ENCODE peak calls at places on chromosomes 5 and 9, in nine cellular contexts. P is astrocyte, U is MM.1S, K is endothelial cell, W is neural crest cell, N is mesothelial cell of epicardium, O is pancreas, F is coronary artery, G is breast epithelium. T is an unnamed sample.

GRCh38 chr5:119270955-119271757 is 84.7 kb upstream of the TNFAIP8 start:
- DNase-seq in N (no peak), W (no peak), G (no peak), F (no peak), U (no peak), P (no peak), O (no peak), K (no peak), T (no peak)

GRCh38 chr9:93677641-93678136 is 101.3 kb downstream of the PHF2 start:
- DNase-seq in U (no peak), F (no peak), G (peak), W (no peak), O (no peak), P (no peak), N (peak), K (peak), T (no peak)

GRCh38 chr9:38336341-38336740 is 56.2 kb upstream of the ALDH1B1 start:
- DNase-seq in P (no peak), U (no peak), G (no peak), O (no peak), K (no peak), N (no peak), W (no peak), F (no peak), T (no peak)

GRCh38 chr9:89374176-89374575 is 55.9 kb downstream of the SECISBP2 start:
- DNase-seq in O (no peak), U (no peak), G (no peak), N (no peak), P (peak), W (no peak), F (no peak), K (no peak), T (no peak)

GRCh38 chr9:133658442-133659431 is 22.6 kb downstream of the DBH start:
- DNase-seq in G (no peak), O (peak), N (no peak), U (no peak), F (no peak), P (peak), K (no peak), W (no peak), T (no peak)

GRCh38 chr5:141272906-141273305 is 27.7 kb downstream of the PCDHB15 start:
- DNase-seq in N (no peak), P (no peak), W (no peak), O (no peak), F (no peak), K (no peak), G (no peak), U (no peak), T (no peak)

GRCh38 chr9:35659340-35659739 is 1.2 kb downstream of the CCDC107 start:
- DNase-seq in G (no peak), O (no peak), N (no peak), U (no peak), F (no peak), K (no peak), W (no peak), P (peak), T (no peak)

GRCh38 chr5:75367401-75367800 is 30.4 kb downstream of the HMGCR start:
- DNase-seq in W (no peak), G (no peak), U (no peak), O (no peak), P (no peak), F (no peak), K (no peak), N (no peak), T (no peak)

GRCh38 chr9:124502711-124503702 is 4.2 kb downstream of the NR5A1 start:
- DNase-seq in N (no peak), G (no peak), K (no peak), W (no peak), O (peak), F (no peak), P (no peak), U (no peak), T (no peak)

GRCh38 chr5:96053063-96053735 is 91.5 kb upstream of the ELL2 start:
- DNase-seq in G (no peak), W (no peak), F (no peak), O (no peak), U (no peak), N (no peak), K (no peak), P (no peak), T (no peak)

GRCh38 chr5:126098330-126099017 is 324.7 kb upstream of the GRAMD2B start:
- DNase-seq in N (no peak), U (no peak), G (no peak), F (no peak), O (no peak), W (no peak), P (peak), K (no peak), T (no peak)

GRCh38 chr5:173493040-173493439 is 123.4 kb downstream of the BOD1 start:
- DNase-seq in P (no peak), U (no peak), O (no peak), K (no peak), N (no peak), G (no peak), W (no peak), F (no peak), T (no peak)

GRCh38 chr9:33778700-33779351 is 16.5 kb upstream of the PRSS3 start:
- DNase-seq in K (peak), P (peak), W (peak), O (no peak), N (no peak), U (peak), F (no peak), G (no peak), T (peak)

GRCh38 chr9:20985851-20986600 is 45.4 kb downstream of the HACD4 start:
- DNase-seq in F (no peak), W (no peak), P (no peak), O (no peak), K (no peak), G (no peak), N (no peak), U (no peak), T (no peak)

GRCh38 chr5:155082401-155082800 is 68.8 kb downstream of the KIF4B start:
- DNase-seq in K (no peak), F (no peak), W (no peak), P (peak), G (no peak), U (no peak), O (no peak), N (no peak), T (no peak)

GRCh38 chr5:110086658-110087388 is 397.1 kb downstream of the MAN2A1 start:
- DNase-seq in W (no peak), U (no peak), F (peak), P (peak), N (no peak), G (no peak), K (no peak), O (no peak), T (no peak)

GRCh38 chr9:128203024-128203841 is at the start of gene DNM1:
- DNase-seq in O (no peak), G (no peak), U (peak), W (peak), K (peak), N (peak), F (peak), P (no peak), T (peak)
- TF ChIP-seq CTCF in O (peak), G (peak), U (peak), W (peak), K (peak), N (peak), F (peak), P (peak), T (peak)

DNA sequence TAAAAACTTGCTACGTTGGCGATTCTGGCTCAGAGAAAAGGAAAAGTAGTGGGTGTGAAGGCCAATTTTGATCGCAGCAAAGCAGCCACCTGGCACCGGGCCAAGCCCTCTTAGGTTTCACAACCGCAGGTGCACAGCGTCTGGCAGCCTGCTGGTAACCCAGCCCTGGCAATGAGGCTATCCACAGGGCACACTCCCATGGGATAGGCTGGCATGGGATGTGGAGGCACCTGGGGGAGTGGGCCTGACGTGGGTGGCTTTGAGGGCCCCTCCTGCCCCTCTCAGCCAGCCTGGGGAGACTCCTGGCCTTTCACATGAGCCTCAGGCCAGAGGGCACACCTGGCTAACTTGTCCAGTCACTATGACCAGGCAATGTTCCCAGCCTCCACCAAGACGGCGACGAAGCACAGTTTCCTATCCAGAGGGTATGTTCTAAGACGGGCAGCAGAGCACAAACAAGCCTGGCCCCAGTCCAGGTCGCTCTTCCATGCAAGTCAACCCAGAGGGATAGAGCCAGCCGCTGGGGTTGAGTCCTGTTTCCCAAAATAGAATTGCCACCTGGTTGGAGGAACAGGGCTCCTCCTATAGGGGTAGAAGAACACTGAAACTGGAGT is 19.0 kb downstream of the CMBL start:
- DNase-seq in G (peak), P (no peak), N (peak), W (no peak), K (no peak), U (peak), O (peak), F (no peak), T (no peak)
- TF ChIP-seq CTCF in G (no peak), P (no peak), N (no peak), W (no peak), K (no peak), U (peak), O (no peak), F (no peak), T (no peak)

DNA sequence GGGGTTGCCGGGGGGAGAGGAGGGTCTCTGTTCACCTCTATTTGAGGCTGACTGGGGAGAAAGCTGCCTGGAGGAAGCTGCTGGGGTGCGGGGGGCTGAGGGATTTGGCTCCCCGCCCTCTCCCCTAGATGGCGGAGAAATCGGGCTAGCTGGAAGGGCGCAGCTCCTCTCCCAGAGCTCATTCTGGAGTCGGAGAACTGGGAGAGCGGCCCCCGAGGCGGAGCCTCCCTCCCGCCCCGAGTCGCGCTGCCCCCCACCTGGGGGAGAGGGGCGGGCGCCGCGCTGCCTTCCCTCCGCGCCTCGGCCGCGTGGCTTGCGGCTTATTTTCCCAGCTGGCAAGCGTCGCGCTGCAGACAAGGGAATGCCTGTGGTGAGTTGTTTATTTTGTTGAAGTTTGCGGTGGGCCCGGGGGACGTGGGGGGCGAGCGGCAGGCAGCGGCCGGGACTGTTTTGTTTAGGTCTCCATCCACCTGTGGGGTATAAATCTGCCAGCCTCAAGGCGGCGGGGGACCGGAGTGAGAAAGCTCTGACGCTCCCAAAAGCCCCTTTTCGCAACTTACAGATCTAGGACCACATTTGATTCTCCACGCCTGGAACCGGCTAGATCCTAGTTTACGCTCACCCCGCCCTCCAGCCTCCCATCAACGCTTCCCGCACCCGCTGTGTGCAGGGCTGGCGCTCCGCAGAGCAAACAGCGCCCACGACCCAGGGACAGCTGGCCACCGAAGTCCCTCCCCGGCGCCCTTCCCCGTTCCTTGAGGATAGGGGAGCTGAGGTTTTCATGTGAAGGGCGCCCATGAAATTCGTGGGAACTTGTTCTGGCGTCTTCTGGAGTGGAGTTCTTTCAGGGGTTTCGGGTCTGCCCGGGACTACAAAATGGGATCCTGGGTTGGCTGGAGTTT is 4.0 kb upstream of the RGMB start:
- DNase-seq in G (no peak), U (no peak), K (peak), O (peak), F (no peak), N (no peak), P (peak), W (peak), T (no peak)
- TF ChIP-seq CTCF in G (no peak), U (no peak), K (peak), O (no peak), F (no peak), N (peak), P (no peak), W (peak), T (peak)

GRCh38 chr9:37309136-37309535 is 113.4 kb upstream of the GRHPR start:
- DNase-seq in W (no peak), U (peak), K (no peak), O (no peak), N (no peak), P (no peak), F (no peak), G (no peak), T (no peak)
- TF ChIP-seq CTCF in W (peak), U (peak), K (no peak), O (no peak), N (no peak), P (no peak), F (no peak), G (no peak), T (no peak)

GRCh38 chr9:114078781-114079156 is 669 bp upstream of the AMBP start:
- DNase-seq in O (no peak), G (no peak), W (no peak), N (no peak), K (no peak), F (no peak), P (no peak), U (no peak), T (no peak)

GRCh38 chr9:114082017-114082735 is 4.1 kb upstream of the AMBP start:
- DNase-seq in W (peak), P (peak), K (peak), U (peak), F (peak), O (peak), N (peak), G (peak), T (peak)

GRCh38 chr9:114080195-114080772 is 2.2 kb upstream of the AMBP start:
- DNase-seq in G (no peak), F (no peak), P (no peak), O (no peak), W (no peak), N (no peak), U (no peak), K (no peak), T (no peak)

GRCh38 chr9:114081441-114082016 is 3.4 kb upstream of the AMBP start:
- DNase-seq in N (no peak), U (no peak), W (no peak), P (no peak), O (no peak), G (no peak), K (no peak), F (no peak), T (peak)

GRCh38 chr9:114080773-114081440 is 2.8 kb upstream of the AMBP start:
- DNase-seq in W (no peak), N (no peak), O (no peak), F (no peak), G (no peak), P (no peak), K (no peak), U (no peak), T (no peak)
- TF ChIP-seq CTCF in W (no peak), N (no peak), O (no peak), F (no peak), G (no peak), P (no peak), K (no peak), U (no peak), T (no peak)

GRCh38 chr5:134561871-134562296 is 36.4 kb downstream of the JADE2 start:
- DNase-seq in W (peak), G (no peak), F (no peak), U (no peak), P (peak), O (peak), K (peak), N (no peak), T (no peak)
- TF ChIP-seq CTCF in W (peak), G (no peak), F (no peak), U (peak), P (peak), O (no peak), K (peak), N (no peak), T (no peak)

GRCh38 chr9:106864533-106865143 is 1.7 kb downstream of the ZNF462 start:
- DNase-seq in K (no peak), G (no peak), U (no peak), N (no peak), P (peak), F (peak), O (no peak), W (no peak), T (no peak)

GRCh38 chr9:106862115-106862945 is 636 bp upstream of the ZNF462 start:
- DNase-seq in W (peak), O (peak), G (no peak), F (peak), U (peak), K (peak), N (no peak), P (peak), T (no peak)

GRCh38 chr9:106861585-106862114 is 1.3 kb upstream of the ZNF462 start:
- DNase-seq in G (no peak), K (peak), N (no peak), O (no peak), W (no peak), F (no peak), U (no peak), P (no peak), T (no peak)

GRCh38 chr9:106860731-106861584 is 2.0 kb upstream of the ZNF462 start:
- DNase-seq in F (peak), G (peak), N (no peak), P (peak), U (no peak), O (peak), K (peak), W (peak), T (no peak)

DNA sequence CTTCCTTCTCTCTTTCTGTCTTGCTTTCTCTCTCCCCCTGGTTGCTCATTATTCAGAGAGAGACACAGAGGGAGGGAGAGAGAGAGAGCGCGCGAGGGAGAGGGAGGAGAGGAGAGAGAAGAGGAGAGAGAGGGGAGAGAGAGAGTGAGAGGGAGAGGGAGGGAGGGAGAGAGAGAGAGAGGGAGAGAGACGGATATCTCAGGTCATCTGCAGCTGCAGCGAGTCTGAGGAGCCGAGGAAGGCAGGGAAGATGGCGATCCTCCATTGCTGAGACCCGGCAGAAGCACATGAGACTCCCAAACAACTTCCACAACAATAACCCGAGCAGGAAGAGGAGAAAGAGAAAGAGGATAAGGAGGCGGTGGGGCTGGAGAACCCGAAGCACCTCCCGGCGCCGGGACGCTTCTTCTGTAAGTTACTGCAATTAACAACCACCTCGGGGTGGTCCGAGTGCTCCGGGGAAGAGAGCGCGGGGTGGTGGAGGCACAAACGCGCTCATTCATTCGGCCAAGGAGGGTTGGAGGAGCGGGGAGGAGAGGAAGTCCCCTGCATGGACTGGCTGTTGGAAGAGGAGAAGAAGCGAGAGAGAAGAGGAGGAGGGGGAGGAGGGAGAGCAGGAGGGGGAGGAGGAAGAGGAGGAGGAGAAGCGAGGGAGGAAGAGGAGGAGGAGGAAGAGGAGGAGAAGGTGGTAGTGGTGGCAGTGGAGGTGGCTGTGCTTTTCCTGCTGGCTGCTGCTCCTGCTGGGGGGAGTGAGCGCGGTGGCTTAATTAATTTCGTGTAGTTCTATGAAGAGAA is at the start of gene ZNF462:
- DNase-seq in U (peak), P (peak), F (peak), W (peak), N (peak), G (no peak), O (peak), K (peak), T (no peak)
- TF ChIP-seq CTCF in U (no peak), P (no peak), F (peak), W (no peak), N (no peak), G (peak), O (no peak), K (no peak), T (no peak)

GRCh38 chr5:133421806-133422205 is 190.5 kb downstream of the FSTL4 start:
- DNase-seq in P (no peak), F (no peak), K (no peak), G (no peak), W (no peak), U (no peak), N (no peak), O (no peak), T (no peak)

GRCh38 chr5:133423618-133424282 is 188.6 kb downstream of the FSTL4 start:
- DNase-seq in K (peak), O (peak), F (no peak), W (peak), G (peak), N (peak), P (peak), U (peak), T (peak)

GRCh38 chr5:133420440-133421301 is 191.7 kb downstream of the FSTL4 start:
- DNase-seq in K (no peak), F (no peak), G (peak), O (no peak), N (no peak), P (no peak), U (no peak), W (no peak), T (no peak)

GRCh38 chr5:133423031-133423617 is 189.2 kb downstream of the FSTL4 start:
- DNase-seq in N (no peak), U (no peak), W (no peak), O (no peak), F (no peak), G (peak), K (no peak), P (no peak), T (no peak)

DNA sequence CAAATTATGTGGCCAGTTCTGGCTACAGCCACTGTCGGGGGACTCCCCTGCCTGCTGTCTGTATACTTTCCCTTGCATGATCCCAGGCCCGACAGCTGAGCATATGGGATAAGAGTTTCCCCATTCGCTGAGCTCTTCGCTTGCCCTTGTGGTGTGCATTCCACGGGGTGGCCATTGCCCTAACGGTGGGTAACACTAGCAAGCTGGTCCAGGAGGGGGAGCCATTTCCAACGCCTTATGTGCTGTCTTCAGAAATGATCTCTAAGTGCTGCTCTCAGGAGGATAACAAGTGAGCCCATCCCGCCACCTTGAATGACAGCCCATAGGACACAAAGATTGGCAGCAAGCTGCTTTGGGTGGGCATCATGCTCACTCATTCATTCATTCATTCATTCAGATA is 190.9 kb downstream of the FSTL4 start:
- DNase-seq in P (peak), G (peak), O (no peak), W (peak), N (no peak), U (no peak), F (no peak), K (peak), T (no peak)
- TF ChIP-seq CTCF in P (peak), G (no peak), O (no peak), W (peak), N (peak), U (peak), F (no peak), K (peak), T (no peak)

DNA sequence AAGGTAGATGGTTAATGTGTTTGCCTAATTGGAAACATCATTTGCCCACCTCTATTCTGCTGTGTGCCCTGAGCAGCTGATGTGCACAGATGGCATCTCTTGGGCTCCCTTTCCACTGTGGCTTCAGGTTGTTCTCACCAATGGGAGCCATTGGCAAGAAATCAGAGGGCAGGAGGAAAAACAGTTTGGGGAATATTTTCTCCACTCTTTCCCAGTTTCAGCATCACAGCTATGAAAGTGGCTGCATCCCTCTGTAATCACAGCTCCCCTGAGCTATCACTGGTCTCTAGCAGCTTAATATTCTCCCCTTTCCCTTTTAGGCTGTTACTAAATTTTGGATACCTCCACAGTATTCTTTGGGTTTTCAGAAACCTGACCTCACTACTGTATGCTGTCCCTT is 911.7 kb upstream of the SEMA6A start:
- DNase-seq in F (no peak), K (no peak), W (no peak), O (no peak), N (no peak), U (no peak), P (no peak), G (no peak), T (no peak)
- TF ChIP-seq CTCF in F (no peak), K (no peak), W (no peak), O (no peak), N (no peak), U (no peak), P (no peak), G (no peak), T (no peak)